ENCODE peak calls at places on chromosome 13, in nine cellular contexts. R is HL-60, H is GM23338, D is HCT116, Q is SK-N-SH, J is K562, L is Panc1, V is HepG2, C is GM12878. O is an unnamed sample.

GRCh38 chr13:32330438-32330837 is 15.1 kb downstream of the BRCA2 start:
- DNase-seq in R (no peak), H (no peak), D (no peak), Q (no peak), J (no peak), L (no peak), V (no peak), C (no peak), O (no peak)

GRCh38 chr13:32200741-32201140 is 114.4 kb downstream of the ZAR1L start:
- DNase-seq in R (no peak), H (no peak), D (no peak), Q (no peak), J (no peak), L (no peak), V (no peak), C (no peak), O (no peak)

GRCh38 chr13:107329991-107330390 is 762.1 kb upstream of the ARGLU1 start:
- DNase-seq in R (no peak), H (no peak), D (no peak), Q (no peak), J (no peak), L (no peak), V (no peak), C (no peak), O (no peak)

GRCh38 chr13:93260591-93260990 is 34.0 kb downstream of the GPC6 start:
- DNase-seq in R (no peak), H (no peak), D (no peak), Q (no peak), J (no peak), L (no peak), V (no peak), C (no peak), O (no peak)

GRCh38 chr13:44870456-44870929 is 118.8 kb downstream of the NUFIP1 start:
- DNase-seq in R (no peak), H (no peak), D (no peak), Q (no peak), J (no peak), L (no peak), V (no peak), C (no peak), O (no peak)

GRCh38 chr13:19767966-19768365 is 14.8 kb downstream of the PSPC1 start:
- DNase-seq in R (no peak), H (no peak), D (no peak), Q (no peak), J (no peak), L (no peak), V (no peak), C (no peak), O (no peak)

GRCh38 chr13:113564331-113565023 is 20.1 kb upstream of the TFDP1 start:
- DNase-seq in R (no peak), H (no peak), D (no peak), Q (no peak), J (no peak), L (no peak), V (no peak), C (no peak), O (no peak)

GRCh38 chr13:109389892-109390345 is 396.5 kb downstream of the IRS2 start:
- DNase-seq in R (peak; percentile 92), H (no peak), D (no peak), Q (no peak), J (no peak), L (no peak), V (no peak), C (no peak), O (no peak)

GRCh38 chr13:43033038-43033437 is 9.7 kb downstream of the DNAJC15 start:
- DNase-seq in R (no peak), H (no peak), D (no peak), Q (no peak), J (no peak), L (no peak), V (no peak), C (no peak), O (no peak)

GRCh38 chr13:99132295-99132835 is 68.3 kb upstream of the UBAC2 start:
- DNase-seq in R (no peak), H (no peak), D (no peak), Q (no peak), J (no peak), L (no peak), V (no peak), C (no peak), O (no peak)

GRCh38 chr13:20475927-20476691 is 49.5 kb downstream of the CRYL1 start:
- DNase-seq in R (peak; percentile 41), H (peak; percentile 43), D (no peak), Q (no peak), J (no peak), L (no peak), V (no peak), C (peak; percentile 65), O (no peak)

GRCh38 chr13:49587311-49587847 is 2.0 kb upstream of the RCBTB1 start:
- DNase-seq in R (no peak), H (no peak), D (no peak), Q (no peak), J (no peak), L (no peak), V (peak; percentile 80), C (no peak), O (no peak)

GRCh38 chr13:46795321-46795720 is 1.6 kb downstream of the ESD start:
- DNase-seq in R (no peak), H (peak; percentile 19), D (no peak), Q (no peak), J (peak; percentile 25), L (no peak), V (no peak), C (no peak), O (no peak)

GRCh38 chr13:19182536-19182935 is 912 bp upstream of the TUBA3C start:
- DNase-seq in R (no peak), H (no peak), D (no peak), Q (no peak), J (no peak), L (no peak), V (no peak), C (no peak), O (no peak)

GRCh38 chr13:45337395-45337794 is 3.6 kb downstream of the TPT1 start:
- DNase-seq in R (no peak), H (no peak), D (no peak), Q (no peak), J (no peak), L (no peak), V (no peak), C (no peak), O (no peak)

GRCh38 chr13:101127741-101128353 is 288.5 kb downstream of the NALCN start:
- DNase-seq in R (no peak), H (peak; percentile 60), D (peak; percentile 21), Q (peak; percentile 53), J (peak; percentile 27), L (no peak), V (peak; percentile 33), C (no peak), O (peak; percentile 25)

GRCh38 chr13:102983496-102983895 is 82.7 kb downstream of the SLC10A2 start:
- DNase-seq in R (no peak), H (no peak), D (no peak), Q (no peak), J (no peak), L (no peak), V (no peak), C (no peak), O (no peak)

GRCh38 chr13:94305463-94305862 is 174.0 kb downstream of the DCT start:
- DNase-seq in R (no peak), H (no peak), D (no peak), Q (no peak), J (no peak), L (no peak), V (no peak), C (no peak), O (no peak)

GRCh38 chr13:77986699-77987098 is 68.1 kb upstream of the EDNRB start:
- DNase-seq in R (no peak), H (peak; percentile 8), D (no peak), Q (no peak), J (no peak), L (no peak), V (no peak), C (no peak), O (no peak)

GRCh38 chr13:77994166-77994565 is 75.5 kb upstream of the EDNRB start:
- DNase-seq in R (no peak), H (no peak), D (no peak), Q (no peak), J (no peak), L (no peak), V (no peak), C (no peak), O (no peak)

GRCh38 chr13:77985866-77986636 is 67.4 kb upstream of the EDNRB start:
- DNase-seq in R (no peak), H (no peak), D (no peak), Q (no peak), J (no peak), L (no peak), V (no peak), C (no peak), O (no peak)

GRCh38 chr13:77988355-77988754 is 69.7 kb upstream of the EDNRB start:
- DNase-seq in R (no peak), H (no peak), D (no peak), Q (no peak), J (no peak), L (no peak), V (no peak), C (no peak), O (no peak)

DNA sequence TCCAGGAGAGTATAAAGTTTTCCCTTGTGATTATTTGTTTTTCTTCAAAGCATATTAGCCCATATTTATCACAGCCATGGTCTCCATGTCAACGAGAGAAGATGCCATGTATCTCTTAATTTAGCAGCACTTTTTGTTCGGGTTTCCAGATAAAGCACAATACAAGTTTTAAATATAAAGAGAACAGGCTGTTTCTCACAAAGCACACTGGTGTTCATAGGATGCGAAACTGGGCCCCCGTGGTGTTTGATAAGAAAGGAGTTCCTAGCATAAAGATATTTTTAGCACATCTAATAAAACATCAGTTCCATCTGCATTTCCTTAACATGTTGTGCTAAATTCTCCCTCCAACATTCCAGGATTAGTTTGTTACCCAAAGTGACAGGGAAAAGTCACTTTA is 72.3 kb upstream of the EDNRB start:
- DNase-seq in R (no peak), H (no peak), D (no peak), Q (no peak), J (no peak), L (no peak), V (no peak), C (no peak), O (no peak)
- TF ChIP-seq REST in R (no peak), H (no peak), D (no peak), Q (no peak), J (no peak), L (no peak), V (no peak), C (no peak), O (no peak)

GRCh38 chr13:90999401-90999800 is 348.1 kb upstream of the MIR17HG start:
- DNase-seq in R (no peak), H (no peak), D (no peak), Q (no peak), J (no peak), L (no peak), V (no peak), C (no peak), O (no peak)
- TF ChIP-seq REST in R (no peak), H (no peak), D (no peak), Q (no peak), J (no peak), L (no peak), V (no peak), C (no peak), O (no peak)

GRCh38 chr13:67351915-67352314 is 121.8 kb upstream of the PCDH9 start:
- DNase-seq in R (no peak), H (no peak), D (no peak), Q (no peak), J (no peak), L (no peak), V (no peak), C (no peak), O (no peak)
- TF ChIP-seq REST in R (no peak), H (no peak), D (no peak), Q (no peak), J (no peak), L (no peak), V (no peak), C (no peak), O (no peak)

GRCh38 chr13:112069727-112070300 is 2.9 kb downstream of the SOX1 start:
- DNase-seq in R (no peak), H (no peak), D (no peak), Q (no peak), J (no peak), L (no peak), V (no peak), C (no peak), O (no peak)
- TF ChIP-seq REST in R (no peak), H (no peak), D (no peak), Q (no peak), J (no peak), L (no peak), V (no peak), C (no peak), O (no peak)

O was measured in A549.